ENCODE peak calls at places on chromosomes 12 and 14, in seven cellular contexts. Y, G, X, Z, Q, P and W are unnamed samples.

GRCh38 chr12:102965281-102966155 is 8.0 kb downstream of the ASCL1 start:
- DNase-seq in Q (no peak), Z (no peak), X (no peak), P (no peak), G (no peak), Y (no peak), W (no peak)

GRCh38 chr14:70489579-70490175 is 37.7 kb downstream of the ADAM21 start:
- DNase-seq in Q (no peak), X (no peak), Z (no peak), Y (no peak), G (no peak), P (no peak), W (no peak)

GRCh38 chr12:29152223-29152868 is 3.3 kb downstream of the FAR2 start:
- DNase-seq in Q (no peak), X (no peak), G (no peak), Y (no peak), P (no peak), Z (no peak), W (no peak)

GRCh38 chr14:88301381-88301780 is 21.7 kb downstream of the KCNK10 start:
- DNase-seq in G (no peak), Q (no peak), X (no peak), Z (no peak), Y (no peak), P (no peak), W (no peak)

GRCh38 chr14:68951800-68952540 is 27.1 kb downstream of the ACTN1 start:
- DNase-seq in Q (no peak), X (no peak), P (no peak), Z (no peak), G (no peak), Y (no peak), W (no peak)

GRCh38 chr14:52951730-52952481 is 1.1 kb upstream of the FERMT2 start:
- DNase-seq in X (peak; percentile 71), P (peak; percentile 86), Z (peak; percentile 79), G (peak; percentile 62), Q (peak; percentile 87), Y (peak; percentile 18), W (peak; percentile 59)

GRCh38 chr14:47549886-47550285 is 125.5 kb downstream of the MDGA2 start:
- DNase-seq in P (no peak), Y (no peak), Q (no peak), X (no peak), Z (no peak), G (no peak), W (no peak)

GRCh38 chr12:122356192-122356635 is 66.3 kb downstream of the CLIP1 start:
- DNase-seq in G (peak; percentile 75), Q (peak; percentile 83), Z (peak; percentile 22), Y (peak; percentile 51), X (peak; percentile 27), P (peak; percentile 86), W (no peak)

GRCh38 chr14:99183311-99183710 is 88.7 kb downstream of the BCL11B start:
- DNase-seq in Y (no peak), G (no peak), P (no peak), Q (no peak), Z (no peak), X (no peak), W (no peak)

GRCh38 chr12:29970501-29970900 is 186.8 kb upstream of the TMTC1 start:
- DNase-seq in Z (no peak), Y (no peak), Q (no peak), P (no peak), X (no peak), G (no peak), W (no peak)

GRCh38 chr12:49538740-49539403 is at the start of gene KCNH3:
- DNase-seq in Z (peak; percentile 88), Q (peak; percentile 83), G (peak; percentile 85), X (peak; percentile 80), P (peak; percentile 61), Y (peak; percentile 88), W (peak; percentile 71)

GRCh38 chr12:26629864-26630263 is 203.1 kb downstream of the ITPR2 start:
- DNase-seq in Z (no peak), G (no peak), P (peak; percentile 67), Y (no peak), Q (peak; percentile 74), X (no peak), W (no peak)

GRCh38 chr12:129215436-129216025 is 362.3 kb downstream of the GLT1D1 start:
- DNase-seq in Q (no peak), Y (no peak), Z (no peak), X (no peak), P (no peak), G (no peak), W (no peak)

GRCh38 chr14:95313707-95314106 is 6.0 kb downstream of the CLMN start:
- DNase-seq in G (peak; percentile 64), Q (peak; percentile 66), X (peak; percentile 38), Z (peak; percentile 51), P (peak; percentile 89), Y (peak; percentile 77), W (peak; percentile 78)

GRCh38 chr12:120939523-120939922 is 35.4 kb upstream of the SPPL3 start:
- DNase-seq in Q (no peak), Z (no peak), X (peak; percentile 37), G (peak; percentile 40), P (no peak), Y (no peak), W (peak; percentile 25)

GRCh38 chr12:3962661-3963483 is 89.7 kb upstream of the PARP11 start:
- DNase-seq in P (no peak), Z (no peak), Q (no peak), Y (no peak), X (peak; percentile 6), G (no peak), W (no peak)

GRCh38 chr12:75892779-75893408 is 138.7 kb downstream of the PHLDA1 start:
- DNase-seq in X (no peak), Y (no peak), G (peak; percentile 50), Q (peak; percentile 34), P (peak; percentile 44), Z (no peak), W (no peak)

GRCh38 chr14:76352639-76353281 is 23.2 kb upstream of the ESRRB start:
- DNase-seq in X (peak; percentile 56), Q (peak; percentile 74), Z (peak; percentile 66), G (peak; percentile 54), P (peak; percentile 34), Y (peak; percentile 20), W (no peak)
- H3K4me3 ChIP-seq in X (peak overlapping the region; percentile 30), Q (peak overlapping the region; percentile 74), Z (no peak overlapping the region), G (no peak overlapping the region), P (no peak overlapping the region), Y (no peak overlapping the region), W (peak overlapping the region; percentile 15)

GRCh38 chr14:20622816-20623291 is 18.6 kb downstream of the OR6S1 start:
- DNase-seq in G (no peak), Q (no peak), X (no peak), P (no peak), Y (no peak), Z (no peak), W (no peak)
- H3K4me3 ChIP-seq in G (no peak overlapping the region), Q (no peak overlapping the region), X (no peak overlapping the region), P (no peak overlapping the region), Y (no peak overlapping the region), Z (no peak overlapping the region), W (peak overlapping the region; percentile 34)

GRCh38 chr14:22070119-22070982 is 396.7 kb upstream of the OR4E1 start:
- DNase-seq in P (peak; percentile 0), X (peak; percentile 24), Z (no peak), G (no peak), Y (peak; percentile 31), Q (no peak), W (no peak)
- H3K4me3 ChIP-seq in P (no peak overlapping the region), X (no peak overlapping the region), Z (no peak overlapping the region), G (no peak overlapping the region), Y (no peak overlapping the region), Q (peak overlapping the region; percentile 50), W (no peak overlapping the region)

GRCh38 chr12:125187148-125187733 is 122.0 kb downstream of the AACS start:
- DNase-seq in G (no peak), P (no peak), Q (peak; percentile 39), X (no peak), Y (no peak), Z (no peak), W (no peak)

GRCh38 chr12:125184213-125184952 is 119.1 kb downstream of the AACS start:
- DNase-seq in X (no peak), Y (no peak), Q (no peak), G (no peak), P (no peak), Z (no peak), W (no peak)

GRCh38 chr12:125186471-125187147 is 121.4 kb downstream of the AACS start:
- DNase-seq in Q (no peak), G (no peak), Z (no peak), Y (no peak), P (peak; percentile 5), X (no peak), W (no peak)

GRCh38 chr12:125185311-125185739 is 120.1 kb downstream of the AACS start:
- DNase-seq in Y (no peak), G (no peak), X (no peak), Q (no peak), P (no peak), Z (no peak), W (no peak)

GRCh38 chr12:125185740-125186470 is 120.7 kb downstream of the AACS start:
- DNase-seq in Y (peak; percentile 77), P (peak; percentile 56), Q (peak; percentile 91), X (peak; percentile 62), G (peak; percentile 59), Z (peak; percentile 65), W (no peak)
- H3K4me3 ChIP-seq in Y (no peak within 1 kb of the TSS), P (no peak within 1 kb of the TSS), Q (peak within 1 kb of the TSS; percentile 44), X (peak within 1 kb of the TSS; percentile 43), G (no peak within 1 kb of the TSS), Z (peak within 1 kb of the TSS; percentile 47), W (peak within 1 kb of the TSS; percentile 36)

GRCh38 chr14:64708148-64709004 is 4.2 kb downstream of the PLEKHG3 start:
- DNase-seq in Q (no peak), Z (peak; percentile 78), G (no peak), X (peak; percentile 54), Y (no peak), P (no peak), W (no peak)
- H3K4me3 ChIP-seq in Q (no peak overlapping the region), Z (peak overlapping the region; percentile 30), G (no peak overlapping the region), X (peak overlapping the region; percentile 84), Y (no peak overlapping the region), P (no peak overlapping the region), W (no peak overlapping the region)

GRCh38 chr12:110287986-110288385 is 6.9 kb downstream of the ATP2A2 start:
- DNase-seq in P (no peak), Q (no peak), Y (no peak), G (no peak), X (no peak), Z (no peak), W (no peak)

GRCh38 chr12:110282343-110282860 is 1.4 kb downstream of the ATP2A2 start:
- DNase-seq in Y (no peak), X (no peak), G (no peak), Z (no peak), Q (no peak), P (no peak), W (no peak)

GRCh38 chr12:110282956-110283817 is 2.1 kb downstream of the ATP2A2 start:
- DNase-seq in X (no peak), Q (peak; percentile 49), Y (no peak), G (no peak), P (no peak), Z (no peak), W (no peak)

GRCh38 chr12:110281549-110282342 is 699 bp downstream of the ATP2A2 start:
- DNase-seq in G (peak; percentile 59), P (peak; percentile 71), Z (peak; percentile 54), Q (peak; percentile 80), Y (peak; percentile 59), X (peak; percentile 34), W (peak; percentile 35)

DNA sequence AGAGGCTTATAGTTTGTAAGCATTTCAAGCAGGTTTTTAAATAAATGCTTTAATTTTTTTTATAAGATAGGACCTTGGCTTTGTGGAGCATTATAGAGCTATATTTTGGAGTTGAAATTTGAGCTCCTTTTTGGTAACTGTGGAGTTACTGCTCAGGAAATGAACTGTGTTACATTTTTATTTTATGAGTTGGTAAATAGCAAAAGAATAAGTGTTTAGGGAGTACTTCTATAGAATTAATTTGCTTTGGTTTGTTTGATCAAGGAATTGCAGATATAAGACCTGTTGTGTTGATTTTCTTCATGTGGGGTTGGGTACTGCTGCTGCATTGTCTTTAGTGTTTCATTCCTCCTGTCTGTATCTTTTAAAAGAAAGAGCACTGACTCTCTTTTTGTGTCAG is 3.5 kb downstream of the ATP2A2 start:
- DNase-seq in X (no peak), Y (no peak), P (no peak), G (no peak), Q (peak; percentile 36), Z (no peak), W (no peak)
- H3K4me3 ChIP-seq in X (peak overlapping the region; percentile 96), Y (no peak overlapping the region), P (peak overlapping the region; percentile 82), G (no peak overlapping the region), Q (peak overlapping the region; percentile 85), Z (peak overlapping the region; percentile 81), W (peak overlapping the region; percentile 77)